ENCODE peak calls at places on chromosomes 13 and 19, in five cellular contexts. F, E, A, Q and X are unnamed samples.

GRCh38 chr13:93249259-93249917 is 22.8 kb downstream of the GPC6 start:
- DNase-seq in A (peak; percentile 91), F (no peak), Q (no peak), E (no peak), X (no peak)

GRCh38 chr19:28403698-28404099 is 809.3 kb downstream of the UQCRFS1 start:
- DNase-seq in E (no peak), F (no peak), A (no peak), Q (no peak), X (no peak)

GRCh38 chr13:21619633-21620220 is 15.8 kb upstream of the MICU2 start:
- DNase-seq in E (no peak), Q (no peak), F (no peak), A (no peak), X (no peak)

GRCh38 chr19:13036366-13036976 is 41.2 kb downstream of the NFIX start:
- DNase-seq in E (peak; percentile 58), Q (peak; percentile 88), F (peak; percentile 69), A (peak; percentile 73), X (no peak)

GRCh38 chr13:45411226-45411625 is 6.9 kb downstream of the SLC25A30 start:
- DNase-seq in A (no peak), Q (no peak), F (no peak), E (no peak), X (no peak)

GRCh38 chr19:14950421-14950820 is 9.1 kb downstream of the OR7C2 start:
- DNase-seq in Q (no peak), A (no peak), F (no peak), E (no peak), X (no peak)

GRCh38 chr19:47719047-47719885 is 6.0 kb downstream of the EHD2 start:
- DNase-seq in E (peak; percentile 64), A (peak; percentile 98), Q (no peak), F (peak; percentile 90), X (peak; percentile 91)

GRCh38 chr13:73732350-73732749 is 401.9 kb downstream of the KLF12 start:
- DNase-seq in E (no peak), Q (no peak), A (no peak), F (no peak), X (no peak)

GRCh38 chr13:41428155-41428554 is 29.2 kb upstream of the RGCC start:
- DNase-seq in F (no peak), E (peak; percentile 63), A (peak; percentile 2), Q (no peak), X (peak; percentile 6)

GRCh38 chr19:43469160-43469480 is 3.7 kb upstream of the LYPD3 start:
- DNase-seq in Q (no peak), A (no peak), E (no peak), F (no peak), X (no peak)
- H3K4me3 ChIP-seq in Q (no peak overlapping the region), A (no peak overlapping the region), E (no peak overlapping the region), F (no peak overlapping the region), X (no peak overlapping the region)

GRCh38 chr19:50280074-50280473 is 49.1 kb downstream of the KCNC3 start:
- DNase-seq in A (no peak), Q (no peak), F (no peak), E (no peak), X (no peak)
- H3K36me3 ChIP-seq in A (no peaks in the 10 kb centered on the region), Q (no peaks in the 10 kb centered on the region), F (no peaks in the 10 kb centered on the region), E (no peaks in the 10 kb centered on the region), X (no peaks in the 10 kb centered on the region)

DNA sequence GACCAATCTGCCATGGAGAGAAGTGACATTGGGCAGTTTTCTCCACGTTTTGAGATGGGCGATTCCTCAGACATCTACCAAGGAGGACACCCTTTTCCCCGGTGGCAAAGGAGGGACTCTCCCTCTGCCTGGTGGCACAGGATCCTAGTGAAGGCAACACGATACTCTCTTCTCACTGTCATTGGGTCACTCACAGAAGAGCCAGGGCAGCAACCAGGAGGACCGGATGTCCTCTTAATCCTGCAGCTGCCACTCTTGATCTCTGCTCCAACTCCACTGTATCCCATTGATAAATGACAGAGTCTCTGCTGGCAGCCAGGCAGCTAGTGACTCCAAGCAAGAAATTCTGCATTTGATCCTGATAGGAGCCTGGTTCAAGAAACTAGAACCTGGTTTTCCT is 42.2 kb downstream of the COL4A2 start:
- DNase-seq in Q (no peak), F (no peak), A (no peak), E (no peak), X (no peak)
- H3K27ac ChIP-seq in Q (no peak overlapping the region), F (no peak overlapping the region), A (no peak overlapping the region), E (no peak overlapping the region), X (no peak overlapping the region)

GRCh38 chr13:113493315-113493951 is 2.9 kb upstream of the DCUN1D2 start:
- DNase-seq in E (no peak), F (no peak), A (peak; percentile 93), Q (no peak), X (no peak)
- H3K4me3 ChIP-seq in E (peak overlapping the region; percentile 81), F (peak overlapping the region; percentile 32), A (no peak overlapping the region), Q (no peak overlapping the region), X (no peak overlapping the region)

DNA sequence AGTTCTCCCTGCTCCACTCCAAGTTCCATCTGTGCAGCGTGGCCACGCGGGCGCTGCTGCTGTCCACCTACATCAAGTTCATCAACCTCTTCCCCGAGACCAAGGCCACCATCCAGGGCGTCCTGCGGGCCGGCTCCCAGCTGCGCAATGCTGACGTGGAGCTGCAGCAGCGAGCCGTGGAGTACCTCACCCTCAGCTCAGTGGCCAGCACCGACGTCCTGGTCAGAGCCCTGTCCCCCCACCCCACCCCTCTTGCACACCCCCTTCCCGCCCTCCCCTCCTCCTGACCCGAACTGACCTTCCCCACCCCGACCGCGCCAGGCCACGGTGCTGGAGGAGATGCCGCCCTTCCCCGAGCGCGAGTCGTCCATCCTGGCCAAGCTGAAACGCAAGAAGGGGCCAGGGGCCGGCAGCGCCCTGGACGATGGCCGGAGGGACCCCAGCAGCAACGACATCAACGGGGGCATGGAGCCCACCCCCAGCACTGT is 11.6 kb downstream of the FUZ start:
- DNase-seq in F (no peak), E (no peak), A (no peak), Q (no peak), X (no peak)
- H3K36me3 ChIP-seq in F (no peaks in the 10 kb centered on the region), E (peaks cover 46% of the 10 kb centered on the region), A (peaks cover 25% of the 10 kb centered on the region), Q (no peaks in the 10 kb centered on the region), X (peaks cover 94% of the 10 kb centered on the region)

GRCh38 chr19:7965921-7966665 is 22.6 kb upstream of the TIMM44 start:
- DNase-seq in A (no peak), F (no peak), Q (no peak), E (no peak), X (no peak)

GRCh38 chr19:7963566-7963965 is 20.1 kb upstream of the TIMM44 start:
- DNase-seq in E (no peak), Q (no peak), F (no peak), A (no peak), X (no peak)

GRCh38 chr19:7968008-7968795 is 24.7 kb upstream of the TIMM44 start:
- DNase-seq in E (no peak), A (no peak), F (no peak), Q (no peak), X (no peak)

GRCh38 chr19:7962644-7963268 is 19.3 kb upstream of the TIMM44 start:
- DNase-seq in A (no peak), F (no peak), Q (no peak), E (no peak), X (no peak)

GRCh38 chr19:7965259-7965841 is 21.9 kb upstream of the TIMM44 start:
- DNase-seq in E (no peak), A (no peak), Q (no peak), F (no peak), X (no peak)
- H3K27ac ChIP-seq in E (no peak overlapping the region), A (no peak overlapping the region), Q (no peak overlapping the region), F (no peak overlapping the region), X (no peak overlapping the region)

GRCh38 chr19:23801798-23802197 is 43.1 kb upstream of the ZNF681 start:
- DNase-seq in E (no peak), A (no peak), Q (no peak), F (no peak), X (no peak)
- H3K4me3 ChIP-seq in E (no peak overlapping the region), A (no peak overlapping the region), Q (no peak overlapping the region), F (no peak overlapping the region), X (no peak overlapping the region)

GRCh38 chr19:898663-899062 is 5.4 kb downstream of the RNU6-9 start:
- DNase-seq in F (no peak), A (no peak), E (peak; percentile 68), Q (no peak), X (no peak)
- H3K36me3 ChIP-seq in F (no peaks in the 10 kb centered on the region), A (no peaks in the 10 kb centered on the region), E (peaks cover 20% of the 10 kb centered on the region), Q (no peaks in the 10 kb centered on the region), X (peaks cover 33% of the 10 kb centered on the region)

DNA sequence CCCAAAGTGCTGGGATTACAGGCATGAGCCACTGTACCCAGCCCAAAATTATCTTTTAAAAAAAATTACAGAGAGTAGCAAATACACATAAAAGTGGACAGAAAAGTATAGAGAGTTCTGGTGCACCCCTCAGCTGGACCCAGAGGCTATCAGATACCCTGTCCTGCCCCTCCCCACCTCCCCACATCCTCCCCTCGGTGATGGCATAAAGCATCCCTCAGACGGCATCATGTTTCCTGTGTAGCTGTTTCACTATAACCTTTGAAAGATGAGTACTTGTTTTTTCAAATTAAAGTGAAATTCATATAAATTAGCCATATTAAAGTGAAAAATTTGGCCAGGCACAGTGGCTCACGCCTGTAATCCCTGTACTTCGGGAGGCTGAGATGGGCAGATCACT is 20.1 kb downstream of the SLC27A1 start:
- DNase-seq in F (no peak), E (no peak), A (no peak), Q (no peak), X (no peak)
- H3K27ac ChIP-seq in F (no peak overlapping the region), E (no peak overlapping the region), A (no peak overlapping the region), Q (no peak overlapping the region), X (no peak overlapping the region)

GRCh38 chr19:50362030-50362412 is 3.4 kb downstream of the NAPSA start:
- DNase-seq in F (no peak), A (no peak), E (no peak), Q (no peak), X (no peak)

GRCh38 chr19:50362656-50363424 is 2.6 kb downstream of the NAPSA start:
- DNase-seq in Q (no peak), F (no peak), A (no peak), E (no peak), X (no peak)

GRCh38 chr19:50361290-50362029 is 4.0 kb downstream of the NAPSA start:
- DNase-seq in E (peak; percentile 61), A (no peak), F (no peak), Q (no peak), X (no peak)

GRCh38 chr19:50368649-50369570 is 3.5 kb upstream of the NAPSA start:
- DNase-seq in E (peak; percentile 95), Q (peak; percentile 90), F (peak; percentile 81), A (peak; percentile 90), X (peak; percentile 87)

DNA sequence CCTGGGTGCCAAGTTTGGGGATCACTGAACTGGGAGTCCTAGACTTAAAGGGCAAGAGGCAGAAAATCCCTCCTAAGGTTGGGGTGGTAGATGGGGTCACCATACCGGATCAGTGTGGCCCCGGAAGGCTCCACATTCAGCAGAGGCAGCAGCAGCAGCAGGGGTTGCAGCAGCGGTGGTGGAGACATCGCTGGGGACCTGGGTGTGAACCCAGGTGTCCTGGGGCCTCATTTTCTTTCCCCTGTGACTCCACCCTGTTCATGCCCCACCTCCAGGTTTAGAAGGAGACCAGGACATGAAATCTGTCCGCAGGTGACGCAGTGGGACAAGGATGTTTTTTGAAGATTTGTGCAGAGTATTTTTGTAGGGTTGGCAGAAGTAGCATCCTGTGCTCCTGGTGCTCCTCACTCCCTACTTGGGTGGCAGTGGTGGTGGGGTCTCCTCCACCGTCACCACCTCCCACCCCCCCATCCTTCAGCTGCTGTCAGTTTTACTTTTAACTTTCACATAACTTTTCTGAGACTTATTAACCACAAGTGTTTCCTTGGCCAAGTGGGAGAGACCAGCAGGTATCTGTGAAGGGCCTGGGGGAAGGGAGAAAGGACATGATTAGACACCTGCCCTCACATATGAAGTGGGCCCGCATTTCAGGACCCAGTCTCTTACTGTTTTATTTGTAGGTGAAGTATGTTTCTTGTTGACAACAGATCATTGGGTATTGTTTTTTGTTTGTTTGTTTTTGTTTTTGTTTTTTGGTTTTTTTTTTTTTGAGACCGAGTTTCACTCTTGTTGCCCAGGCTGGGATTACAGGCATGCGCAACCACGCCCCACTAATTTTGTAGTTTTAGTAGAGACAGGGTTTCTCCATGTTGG is at the start of gene NAPSA:
- DNase-seq in Q (no peak), F (no peak), A (no peak), E (no peak), X (no peak)
- H3K4me3 ChIP-seq in Q (no peak within 1 kb of the TSS), F (no peak within 1 kb of the TSS), A (no peak within 1 kb of the TSS), E (no peak within 1 kb of the TSS), X (no peak within 1 kb of the TSS)